ENCODE peak calls at places on chromosomes 7 and 10, in seven cellular contexts. J, T, I, K, W, Y and E are unnamed samples.

GRCh38 chr7:137169282-137169698 is 174.2 kb downstream of the PTN start:
- DNase-seq in W (peak; percentile 65), J (peak; percentile 82), Y (peak; percentile 82), I (peak; percentile 73), K (peak; percentile 34), T (no peak), E (peak; percentile 0)

GRCh38 chr10:78634389-78634815 is 434.4 kb upstream of the ZMIZ1 start:
- DNase-seq in K (no peak), T (no peak), I (peak; percentile 59), J (peak; percentile 66), Y (no peak), W (no peak), E (no peak)

GRCh38 chr7:131157530-131158243 is 170.0 kb upstream of the MKLN1 start:
- DNase-seq in W (no peak), T (no peak), I (peak; percentile 83), K (peak; percentile 18), J (peak; percentile 86), Y (no peak), E (no peak)

GRCh38 chr7:128351296-128352123 is 7.8 kb upstream of the RBM28 start:
- DNase-seq in J (peak; percentile 19), Y (no peak), I (peak; percentile 21), T (no peak), K (no peak), W (peak; percentile 65), E (no peak)

GRCh38 chr7:94513565-94513860 is 3.9 kb downstream of the CASD1 start:
- DNase-seq in I (peak; percentile 68), W (no peak), J (no peak), K (no peak), Y (peak; percentile 47), T (no peak), E (no peak)

GRCh38 chr7:128405345-128406146 is 4.2 kb downstream of the IMPDH1 start:
- DNase-seq in W (peak; percentile 83), T (peak; percentile 52), Y (peak; percentile 86), I (peak; percentile 75), J (peak; percentile 50), K (peak; percentile 70), E (no peak)

GRCh38 chr7:120272896-120273475 is at the start of gene KCND2:
- DNase-seq in T (no peak), I (peak; percentile 40), K (no peak), W (peak; percentile 47), Y (no peak), J (peak; percentile 36), E (no peak)

GRCh38 chr7:124914298-124914697 is 15.3 kb downstream of the POT1 start:
- DNase-seq in Y (no peak), J (no peak), W (no peak), K (no peak), T (no peak), I (no peak), E (no peak)

GRCh38 chr7:28705350-28705749 is 252.8 kb downstream of the TRIL start:
- DNase-seq in K (no peak), T (no peak), I (no peak), J (no peak), W (no peak), Y (peak; percentile 68), E (no peak)

GRCh38 chr10:97686301-97686961 is 610 bp downstream of the AVPI1 start:
- DNase-seq in I (peak; percentile 23), T (no peak), K (no peak), J (no peak), W (no peak), Y (no peak), E (no peak)

GRCh38 chr7:65967361-65968155 is 14.5 kb downstream of the GUSB start:
- DNase-seq in J (no peak), W (no peak), K (no peak), Y (no peak), I (no peak), T (no peak), E (no peak)

GRCh38 chr7:50805425-50806130 is 22.9 kb upstream of the GRB10 start:
- DNase-seq in W (no peak), I (no peak), Y (no peak), T (no peak), K (no peak), J (no peak), E (no peak)

GRCh38 chr10:3887885-3888476 is 103.0 kb upstream of the KLF6 start:
- DNase-seq in W (no peak), K (peak; percentile 44), J (peak; percentile 87), I (peak; percentile 97), Y (no peak), T (no peak), E (no peak)

GRCh38 chr10:114933588-114933987 is 4.4 kb upstream of the TRUB1 start:
- DNase-seq in W (no peak), J (no peak), T (no peak), K (no peak), I (peak; percentile 46), Y (no peak), E (no peak)

GRCh38 chr10:103765981-103766380 is 89.4 kb downstream of the SH3PXD2A start:
- DNase-seq in I (no peak), J (no peak), T (peak; percentile 67), W (peak; percentile 76), K (no peak), Y (peak; percentile 57), E (no peak)

GRCh38 chr10:72790216-72790990 is 98.5 kb downstream of the MCU start:
- DNase-seq in T (no peak), J (no peak), W (no peak), K (no peak), Y (no peak), I (no peak), E (no peak)

GRCh38 chr10:126222736-126223511 is 165.4 kb downstream of the ADAM12 start:
- DNase-seq in Y (no peak), J (peak; percentile 56), T (no peak), W (no peak), K (no peak), I (peak; percentile 87), E (no peak)

GRCh38 chr10:112755446-112756117 is 194.5 kb upstream of the TCF7L2 start:
- DNase-seq in J (peak; percentile 33), Y (no peak), K (no peak), I (no peak), T (no peak), W (no peak), E (peak; percentile 13)

GRCh38 chr7:13508586-13508985 is 480.9 kb downstream of the ETV1 start:
- DNase-seq in I (peak; percentile 4), T (no peak), K (no peak), Y (no peak), W (no peak), J (no peak), E (no peak)

GRCh38 chr7:120733143-120733542 is 124.8 kb downstream of the TSPAN12 start:
- DNase-seq in K (no peak), W (no peak), J (peak; percentile 47), I (peak; percentile 75), T (no peak), Y (no peak), E (no peak)

GRCh38 chr10:23193435-23194074 is 1.4 kb downstream of the PTF1A start:
- DNase-seq in T (no peak), I (no peak), W (no peak), K (no peak), Y (no peak), J (no peak), E (no peak)

GRCh38 chr7:15765753-15766152 is 79.3 kb upstream of the MEOX2 start:
- DNase-seq in K (no peak), I (no peak), J (no peak), T (no peak), Y (no peak), W (peak; percentile 52), E (no peak)

GRCh38 chr7:91875851-91876250 is 4.7 kb downstream of the MTERF1 start:
- DNase-seq in I (peak; percentile 42), J (peak; percentile 46), K (no peak), T (no peak), W (no peak), Y (no peak), E (no peak)

GRCh38 chr7:106612432-106612831 is 48.5 kb downstream of the CCDC71L start:
- DNase-seq in W (no peak), J (no peak), I (no peak), T (no peak), K (no peak), Y (no peak), E (no peak)

GRCh38 chr7:106613279-106613678 is 47.7 kb downstream of the CCDC71L start:
- DNase-seq in J (no peak), W (no peak), K (no peak), T (no peak), I (no peak), Y (no peak), E (no peak)

GRCh38 chr7:106610996-106611886 is 49.7 kb downstream of the CCDC71L start:
- DNase-seq in Y (no peak), I (no peak), T (no peak), W (no peak), K (no peak), J (peak; percentile 87), E (no peak)

GRCh38 chr7:106613861-106614560 is 46.9 kb downstream of the CCDC71L start:
- DNase-seq in W (no peak), I (peak; percentile 67), T (no peak), J (peak; percentile 64), K (no peak), Y (no peak), E (no peak)

GRCh38 chr7:106611911-106612310 is 49.0 kb downstream of the CCDC71L start:
- DNase-seq in Y (no peak), W (no peak), J (no peak), I (peak; percentile 67), T (no peak), K (no peak), E (no peak)
- H3K27ac ChIP-seq in Y (no peak overlapping the region), W (no peak overlapping the region), J (no peak overlapping the region), I (peak overlapping the region; percentile 43), T (no peak overlapping the region), K (no peak overlapping the region), E (no peak overlapping the region)

GRCh38 chr10:57964371-57964770 is 303.3 kb downstream of the IPMK start:
- DNase-seq in J (peak; percentile 11), W (no peak), T (no peak), Y (no peak), I (peak; percentile 95), K (no peak), E (peak; percentile 43)
- H3K27ac ChIP-seq in J (no peak overlapping the region), W (no peak overlapping the region), T (no peak overlapping the region), Y (no peak overlapping the region), I (peak overlapping the region; percentile 73), K (no peak overlapping the region), E (peak overlapping the region; percentile 62)

GRCh38 chr7:85622059-85622458 is 435.2 kb upstream of the SEMA3D start:
- DNase-seq in K (no peak), Y (no peak), J (no peak), T (no peak), I (no peak), W (no peak), E (no peak)

GRCh38 chr7:85619236-85619635 is 432.4 kb upstream of the SEMA3D start:
- DNase-seq in I (no peak), T (no peak), Y (no peak), K (no peak), W (no peak), J (no peak), E (no peak)

GRCh38 chr7:85621286-85621685 is 434.4 kb upstream of the SEMA3D start:
- DNase-seq in J (no peak), W (no peak), K (no peak), T (no peak), Y (no peak), I (no peak), E (no peak)
- H3K27ac ChIP-seq in J (no peak overlapping the region), W (no peak overlapping the region), K (no peak overlapping the region), T (no peak overlapping the region), Y (no peak overlapping the region), I (no peak overlapping the region), E (no peak overlapping the region)

DNA sequence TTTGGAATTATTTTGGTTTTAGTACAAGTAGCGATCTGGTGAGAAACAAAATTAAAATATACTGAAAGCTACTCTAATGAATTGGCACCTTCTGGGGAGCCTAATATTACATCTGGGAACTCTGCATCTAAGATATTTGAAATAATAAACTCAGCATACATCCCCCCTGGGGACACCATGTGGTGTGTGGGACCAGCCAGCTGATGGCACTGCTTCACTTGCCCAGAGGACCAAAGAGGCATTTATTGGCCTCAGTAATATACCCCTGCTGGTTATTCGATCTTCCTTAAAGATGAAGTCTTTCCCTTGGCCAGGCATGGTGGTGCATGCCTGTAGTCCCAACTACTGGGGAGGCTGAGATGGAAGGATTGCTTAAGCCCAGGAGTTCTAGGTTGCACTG is 195.1 kb upstream of the AUTS2 start:
- DNase-seq in T (no peak), K (no peak), Y (peak; percentile 82), J (peak; percentile 19), W (no peak), I (no peak), E (no peak)
- H3K27ac ChIP-seq in T (no peak overlapping the region), K (no peak overlapping the region), Y (no peak overlapping the region), J (no peak overlapping the region), W (no peak overlapping the region), I (no peak overlapping the region), E (no peak overlapping the region)